ENCODE peak calls at places on chromosome 18, in four cellular contexts. One of them, this sample, is unnamed. For H3K4me1, the result is how much of the 10 kb centered on the place peaks cover.

GRCh38 chr18:37457337-37457736 is 108.3 kb downstream of the CELF4 start:
- DNase-seq in fibroblast of lung: no peak
- DNase-seq in foreskin keratinocyte: no peak
- DNase-seq in tibial nerve: no peak
- DNase-seq in this sample: peak

GRCh38 chr18:49997468-49998045 is 184.2 kb upstream of the ACAA2 start:
- DNase-seq in tibial nerve: no peak
- DNase-seq in fibroblast of lung: no peak
- DNase-seq in foreskin keratinocyte: no peak
- DNase-seq in this sample: no peak

GRCh38 chr18:32879497-32879896 is 106.7 kb upstream of the KLHL14 start:
- DNase-seq in tibial nerve: no peak
- DNase-seq in fibroblast of lung: no peak
- DNase-seq in foreskin keratinocyte: no peak
- DNase-seq in this sample: no peak

GRCh38 chr18:45916302-45916701 is 50.8 kb downstream of the EPG5 start:
- DNase-seq in fibroblast of lung: no peak
- DNase-seq in foreskin keratinocyte: no peak
- DNase-seq in tibial nerve: no peak
- DNase-seq in this sample: no peak

GRCh38 chr18:11500153-11501122 is 109.0 kb upstream of the SLC35G4 start:
- DNase-seq in foreskin keratinocyte: peak
- DNase-seq in fibroblast of lung: peak
- DNase-seq in tibial nerve: no peak
- DNase-seq in this sample: peak

GRCh38 chr18:12449040-12449814 is 41.5 kb downstream of the PRELID3A start:
- DNase-seq in fibroblast of lung: no peak
- DNase-seq in tibial nerve: peak
- DNase-seq in foreskin keratinocyte: no peak
- DNase-seq in this sample: no peak

GRCh38 chr18:38706373-38706772 is 1140.8 kb upstream of the CELF4 start:
- DNase-seq in fibroblast of lung: no peak
- DNase-seq in tibial nerve: no peak
- DNase-seq in foreskin keratinocyte: no peak
- DNase-seq in this sample: no peak

GRCh38 chr18:21841570-21841969 is 101.0 kb downstream of the MIB1 start:
- DNase-seq in foreskin keratinocyte: no peak
- DNase-seq in fibroblast of lung: no peak
- DNase-seq in tibial nerve: no peak
- DNase-seq in this sample: no peak

GRCh38 chr18:74376523-74376922 is 60.9 kb downstream of the C18orf63 start:
- DNase-seq in fibroblast of lung: no peak
- DNase-seq in foreskin keratinocyte: no peak
- DNase-seq in tibial nerve: no peak
- DNase-seq in this sample: no peak

GRCh38 chr18:79384151-79384807 is 11.5 kb upstream of the NFATC1 start:
- DNase-seq in foreskin keratinocyte: no peak
- DNase-seq in tibial nerve: no peak
- DNase-seq in fibroblast of lung: no peak
- DNase-seq in this sample: peak

GRCh38 chr18:28725876-28726275 is 548.9 kb upstream of the CDH2 start:
- DNase-seq in fibroblast of lung: no peak
- DNase-seq in tibial nerve: no peak
- DNase-seq in foreskin keratinocyte: peak
- DNase-seq in this sample: no peak

GRCh38 chr18:77114564-77115391 is 17.8 kb downstream of the MBP start:
- DNase-seq in fibroblast of lung: peak
- DNase-seq in foreskin keratinocyte: peak
- DNase-seq in tibial nerve: peak
- DNase-seq in this sample: peak

GRCh38 chr18:13096232-13096631 is 105.1 kb downstream of the CEP192 start:
- DNase-seq in foreskin keratinocyte: no peak
- DNase-seq in fibroblast of lung: no peak
- DNase-seq in tibial nerve: no peak
- DNase-seq in this sample: no peak

GRCh38 chr18:49848115-49848514 is 34.8 kb upstream of the ACAA2 start:
- DNase-seq in fibroblast of lung: no peak
- DNase-seq in foreskin keratinocyte: no peak
- DNase-seq in tibial nerve: peak
- DNase-seq in this sample: no peak

GRCh38 chr18:55575949-55576348 is 12.0 kb downstream of the TCF4 start:
- DNase-seq in fibroblast of lung: no peak
- DNase-seq in tibial nerve: no peak
- DNase-seq in foreskin keratinocyte: no peak
- DNase-seq in this sample: no peak

GRCh38 chr18:25941556-25941955 is 148.9 kb downstream of the SS18 start:
- DNase-seq in fibroblast of lung: no peak
- DNase-seq in tibial nerve: no peak
- DNase-seq in foreskin keratinocyte: no peak
- DNase-seq in this sample: no peak

GRCh38 chr18:79508565-79509535 is 113.1 kb downstream of the NFATC1 start:
- DNase-seq in foreskin keratinocyte: no peak
- DNase-seq in fibroblast of lung: no peak
- DNase-seq in tibial nerve: no peak
- DNase-seq in this sample: peak

GRCh38 chr18:31042391-31043181 is at the start of gene DSC3:
- DNase-seq in foreskin keratinocyte: peak
- DNase-seq in tibial nerve: no peak
- DNase-seq in fibroblast of lung: peak
- DNase-seq in this sample: peak

GRCh38 chr18:51107594-51108305 is 77.7 kb downstream of the SMAD4 start:
- DNase-seq in tibial nerve: no peak
- DNase-seq in foreskin keratinocyte: no peak
- DNase-seq in fibroblast of lung: no peak
- DNase-seq in this sample: peak

GRCh38 chr18:76657428-76657827 is 162.4 kb upstream of the ZNF516 start:
- DNase-seq in fibroblast of lung: no peak
- DNase-seq in tibial nerve: no peak
- DNase-seq in foreskin keratinocyte: no peak
- DNase-seq in this sample: no peak

GRCh38 chr18:26657618-26658581 is 109.5 kb upstream of the KCTD1 start:
- DNase-seq in foreskin keratinocyte: no peak
- DNase-seq in tibial nerve: no peak
- DNase-seq in fibroblast of lung: no peak
- DNase-seq in this sample: no peak

GRCh38 chr18:58496937-58497336 is 132.0 kb downstream of the ALPK2 start:
- DNase-seq in fibroblast of lung: no peak
- DNase-seq in tibial nerve: no peak
- DNase-seq in foreskin keratinocyte: no peak
- DNase-seq in this sample: no peak

GRCh38 chr18:47141289-47141688 is 9.0 kb downstream of the HDHD2 start:
- DNase-seq in tibial nerve: no peak
- DNase-seq in foreskin keratinocyte: no peak
- DNase-seq in fibroblast of lung: no peak
- DNase-seq in this sample: no peak

GRCh38 chr18:32081881-32082280 is 9.8 kb upstream of the RNF138 start:
- DNase-seq in fibroblast of lung: no peak
- DNase-seq in foreskin keratinocyte: no peak
- DNase-seq in tibial nerve: no peak
- DNase-seq in this sample: peak

GRCh38 chr18:42174909-42175308 is 219.9 kb downstream of the PIK3C3 start:
- DNase-seq in tibial nerve: no peak
- DNase-seq in fibroblast of lung: no peak
- DNase-seq in foreskin keratinocyte: no peak
- DNase-seq in this sample: no peak

GRCh38 chr18:21342372-21342771 is 100.3 kb downstream of the GREB1L start:
- DNase-seq in tibial nerve: no peak
- DNase-seq in foreskin keratinocyte: no peak
- DNase-seq in fibroblast of lung: no peak
- DNase-seq in this sample: no peak

GRCh38 chr18:22930089-22930713 is 2.9 kb upstream of the RBBP8 start:
- DNase-seq in fibroblast of lung: peak
- DNase-seq in foreskin keratinocyte: no peak
- DNase-seq in tibial nerve: peak
- DNase-seq in this sample: peak

GRCh38 chr18:76943542-76944339 is 121.4 kb downstream of the ZNF236 start:
- DNase-seq in fibroblast of lung: peak
- DNase-seq in tibial nerve: no peak
- DNase-seq in foreskin keratinocyte: peak
- DNase-seq in this sample: no peak

GRCh38 chr18:23710068-23710527 is 20.8 kb downstream of the LAMA3 start:
- DNase-seq in foreskin keratinocyte: no peak
- DNase-seq in fibroblast of lung: no peak
- DNase-seq in tibial nerve: no peak
- DNase-seq in this sample: peak

GRCh38 chr18:35117951-35118411 is 76.8 kb downstream of the MAPRE2 start:
- DNase-seq in tibial nerve: peak
- DNase-seq in fibroblast of lung: peak
- DNase-seq in foreskin keratinocyte: no peak
- DNase-seq in this sample: no peak

GRCh38 chr18:55763298-55763697 is 175.3 kb upstream of the TCF4 start:
- DNase-seq in fibroblast of lung: peak
- DNase-seq in foreskin keratinocyte: peak
- DNase-seq in tibial nerve: no peak
- DNase-seq in this sample: peak

GRCh38 chr18:48028716-48029115 is 98.3 kb upstream of the SMAD2 start:
- DNase-seq in foreskin keratinocyte: no peak
- DNase-seq in tibial nerve: no peak
- DNase-seq in fibroblast of lung: no peak
- DNase-seq in this sample: no peak

GRCh38 chr18:49206717-49207116 is 253.7 kb downstream of the DYM start:
- DNase-seq in foreskin keratinocyte: no peak
- DNase-seq in fibroblast of lung: peak
- DNase-seq in tibial nerve: no peak
- DNase-seq in this sample: peak

GRCh38 chr18:24114924-24115549 is 23.8 kb upstream of the CABYR start:
- DNase-seq in fibroblast of lung: peak
- DNase-seq in foreskin keratinocyte: no peak
- DNase-seq in tibial nerve: no peak
- DNase-seq in this sample: no peak

GRCh38 chr18:10566390-10566789 is 40.6 kb downstream of the NAPG start:
- DNase-seq in foreskin keratinocyte: no peak
- DNase-seq in tibial nerve: no peak
- DNase-seq in fibroblast of lung: no peak
- DNase-seq in this sample: no peak

GRCh38 chr18:79507546-79508480 is 112.1 kb downstream of the NFATC1 start:
- DNase-seq in fibroblast of lung: peak
- DNase-seq in tibial nerve: peak
- DNase-seq in foreskin keratinocyte: no peak
- DNase-seq in this sample: peak

GRCh38 chr18:80143876-80144275 is 34.8 kb downstream of the ADNP2 start:
- DNase-seq in tibial nerve: no peak
- DNase-seq in foreskin keratinocyte: no peak
- DNase-seq in fibroblast of lung: peak
- DNase-seq in this sample: no peak

GRCh38 chr18:21038201-21038600 is 73.4 kb downstream of the ROCK1 start:
- DNase-seq in tibial nerve: no peak
- DNase-seq in fibroblast of lung: no peak
- DNase-seq in foreskin keratinocyte: no peak
- DNase-seq in this sample: no peak

GRCh38 chr18:8930990-8931648 is 171.4 kb upstream of the NDUFV2 start:
- DNase-seq in fibroblast of lung: peak
- DNase-seq in tibial nerve: no peak
- DNase-seq in foreskin keratinocyte: no peak
- DNase-seq in this sample: peak

DNA sequence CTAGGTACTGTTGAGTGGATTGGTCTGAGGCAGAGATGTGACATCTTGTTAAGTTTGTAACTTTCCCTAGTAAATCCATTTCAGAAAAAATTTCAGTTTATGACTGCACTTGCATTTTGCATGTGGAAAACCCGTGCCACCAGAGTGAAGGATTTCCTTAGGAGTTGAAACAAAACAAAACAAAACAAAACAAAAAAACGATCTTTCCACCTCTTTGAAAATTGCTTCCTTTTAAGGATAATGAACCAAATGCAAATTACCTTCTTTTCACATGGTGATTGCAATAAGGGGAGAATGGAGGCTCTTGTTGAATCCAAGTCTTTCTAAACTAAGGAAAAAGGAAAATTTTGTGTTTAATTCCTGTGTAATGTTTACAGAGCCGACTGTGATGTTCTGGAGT is 43.2 kb downstream of the PHLPP1 start:
- DNase-seq in fibroblast of lung: no peak
- DNase-seq in foreskin keratinocyte: no peak
- DNase-seq in tibial nerve: no peak
- DNase-seq in this sample: no peak
- H3K4me1 ChIP-seq in fibroblast of lung: under half
- H3K4me1 ChIP-seq in foreskin keratinocyte: under half
- H3K4me1 ChIP-seq in tibial nerve: under half
- H3K4me1 ChIP-seq in this sample: under half

DNA sequence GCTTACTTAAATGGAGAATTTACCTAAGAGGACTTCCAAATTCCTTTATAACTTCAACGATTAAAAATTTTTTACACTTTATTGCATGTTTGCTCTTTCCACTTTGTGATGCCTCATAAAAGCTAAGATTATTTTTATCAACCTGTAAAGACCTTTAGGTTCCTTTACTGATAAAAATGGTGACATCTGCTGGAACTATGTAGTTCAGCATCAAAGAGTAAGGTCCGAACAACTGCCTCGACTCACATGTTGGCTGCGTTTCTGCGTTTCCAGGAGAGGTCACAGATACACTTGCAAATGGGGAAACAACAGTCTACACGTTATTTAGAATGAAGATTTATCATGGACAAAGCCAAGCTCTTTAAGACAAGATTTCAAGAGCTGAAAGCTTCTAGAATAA is 18.8 kb upstream of the TMX3 start:
- DNase-seq in fibroblast of lung: peak
- DNase-seq in tibial nerve: no peak
- DNase-seq in foreskin keratinocyte: no peak
- DNase-seq in this sample: peak
- TF ChIP-seq CTCF in fibroblast of lung: no peak
- TF ChIP-seq CTCF in tibial nerve: no peak
- TF ChIP-seq CTCF in foreskin keratinocyte: peak
- TF ChIP-seq CTCF in this sample: no peak

GRCh38 chr18:36255072-36255708 is 42.3 kb upstream of the FHOD3 start:
- DNase-seq in fibroblast of lung: no peak
- DNase-seq in tibial nerve: no peak
- DNase-seq in foreskin keratinocyte: no peak
- DNase-seq in this sample: no peak
- H3K4me1 ChIP-seq in fibroblast of lung: under half
- H3K4me1 ChIP-seq in tibial nerve: under half
- H3K4me1 ChIP-seq in foreskin keratinocyte: under half
- H3K4me1 ChIP-seq in this sample: under half

GRCh38 chr18:7165846-7166393 is 48.3 kb upstream of the LAMA1 start:
- DNase-seq in foreskin keratinocyte: no peak
- DNase-seq in tibial nerve: no peak
- DNase-seq in fibroblast of lung: no peak
- DNase-seq in this sample: no peak

GRCh38 chr18:7170292-7170691 is 52.7 kb upstream of the LAMA1 start:
- DNase-seq in foreskin keratinocyte: no peak
- DNase-seq in fibroblast of lung: no peak
- DNase-seq in tibial nerve: no peak
- DNase-seq in this sample: no peak

GRCh38 chr18:7168408-7168807 is 50.8 kb upstream of the LAMA1 start:
- DNase-seq in foreskin keratinocyte: no peak
- DNase-seq in fibroblast of lung: no peak
- DNase-seq in tibial nerve: no peak
- DNase-seq in this sample: no peak

GRCh38 chr18:7169601-7170000 is 52.0 kb upstream of the LAMA1 start:
- DNase-seq in tibial nerve: no peak
- DNase-seq in fibroblast of lung: no peak
- DNase-seq in foreskin keratinocyte: no peak
- DNase-seq in this sample: no peak

GRCh38 chr18:7164610-7165009 is 47.0 kb upstream of the LAMA1 start:
- DNase-seq in tibial nerve: no peak
- DNase-seq in fibroblast of lung: peak
- DNase-seq in foreskin keratinocyte: no peak
- DNase-seq in this sample: no peak
- TF ChIP-seq CTCF in tibial nerve: peak
- TF ChIP-seq CTCF in fibroblast of lung: peak
- TF ChIP-seq CTCF in foreskin keratinocyte: peak
- TF ChIP-seq CTCF in this sample: peak